ENCODE peak calls at places on chromosomes 2 and 18, in eight cellular contexts. I, W, H, P, C, S, Q and B are unnamed samples. For H3K36me3, the result is how much of the 10 kb centered on the place peaks cover.

GRCh38 chr2:157107877-157108276 is 149.6 kb upstream of the GALNT5 start:
- DNase-seq in I (no peak), S (no peak), Q (no peak), P (no peak), H (no peak), C (no peak), W (no peak), B (no peak)

GRCh38 chr2:151544449-151544848 is 134.7 kb downstream of the RIF1 start:
- DNase-seq in Q (no peak), H (no peak), P (no peak), I (no peak), W (no peak), C (no peak), S (no peak), B (no peak)

GRCh38 chr2:217910875-217911212 is 92.0 kb downstream of the TNS1 start:
- DNase-seq in I (no peak), C (no peak), H (no peak), S (no peak), Q (no peak), P (no peak), W (no peak), B (no peak)

GRCh38 chr2:6254446-6254845 is 562.3 kb downstream of the SOX11 start:
- DNase-seq in C (no peak), Q (no peak), I (no peak), P (no peak), S (no peak), H (no peak), W (no peak), B (no peak)

GRCh38 chr2:202104286-202104870 is 31.3 kb downstream of the KIAA2012 start:
- DNase-seq in H (no peak), S (peak), I (peak), P (no peak), C (no peak), Q (peak), W (peak), B (peak)

GRCh38 chr18:23422751-23423418 is 30.2 kb upstream of the RIOK3 start:
- DNase-seq in W (no peak), S (peak), P (no peak), C (no peak), H (peak), Q (peak), I (no peak), B (no peak)

GRCh38 chr18:75215663-75216062 is 5.1 kb downstream of the TSHZ1 start:
- DNase-seq in I (no peak), P (no peak), W (no peak), S (no peak), H (no peak), C (no peak), Q (no peak), B (no peak)

GRCh38 chr2:44715671-44716077 is 225.8 kb upstream of the SIX3 start:
- DNase-seq in I (peak), H (no peak), P (no peak), S (peak), Q (no peak), C (no peak), W (no peak), B (no peak)

GRCh38 chr2:125858366-125858765 is 797.6 kb upstream of the GYPC start:
- DNase-seq in I (peak), C (no peak), P (no peak), S (no peak), H (no peak), W (no peak), Q (no peak), B (no peak)

GRCh38 chr2:232327089-232328037 is 51.2 kb upstream of the ALPP start:
- DNase-seq in P (peak), H (no peak), Q (peak), S (peak), I (peak), C (peak), W (no peak), B (peak)

GRCh38 chr18:74633652-74634352 is 36.1 kb downstream of the ZNF407 start:
- DNase-seq in I (no peak), Q (no peak), H (no peak), S (no peak), C (no peak), P (no peak), W (no peak), B (peak)

GRCh38 chr2:43185146-43185545 is 41.3 kb downstream of the ZFP36L2 start:
- DNase-seq in C (no peak), S (no peak), P (no peak), I (no peak), W (no peak), Q (no peak), H (no peak), B (no peak)

GRCh38 chr2:85266424-85267041 is 61.3 kb downstream of the TGOLN2 start:
- DNase-seq in Q (no peak), W (peak), S (peak), C (peak), P (peak), H (no peak), I (peak), B (peak)

GRCh38 chr2:218009191-218010114 is 6.7 kb upstream of the TNS1 start:
- DNase-seq in P (no peak), C (no peak), H (no peak), S (peak), I (peak), W (no peak), Q (no peak), B (no peak)

GRCh38 chr2:23426284-23426905 is 41.4 kb downstream of the KLHL29 start:
- DNase-seq in I (no peak), C (peak), Q (no peak), H (no peak), S (no peak), W (peak), P (no peak), B (peak)

GRCh38 chr2:239389414-239390329 is 11.1 kb downstream of the HDAC4 start:
- DNase-seq in W (no peak), S (no peak), C (peak), P (no peak), Q (no peak), H (no peak), I (no peak), B (no peak)

GRCh38 chr2:229489016-229489415 is 217.9 kb upstream of the PID1 start:
- DNase-seq in C (no peak), H (no peak), P (no peak), Q (no peak), I (no peak), S (no peak), W (no peak), B (peak)

GRCh38 chr2:28600176-28600575 is 104.3 kb downstream of the PLB1 start:
- DNase-seq in C (no peak), W (no peak), I (no peak), H (no peak), P (no peak), S (no peak), Q (no peak), B (no peak)

GRCh38 chr2:215313219-215313656 is 1.4 kb downstream of the ATIC start:
- DNase-seq in P (no peak), I (no peak), Q (no peak), W (no peak), C (no peak), S (no peak), H (no peak), B (no peak)

GRCh38 chr18:12520442-12520992 is 112.8 kb downstream of the PRELID3A start:
- DNase-seq in I (no peak), S (no peak), P (no peak), H (no peak), C (no peak), Q (peak), W (peak), B (no peak)

GRCh38 chr2:173459363-173459762 is 104.7 kb downstream of the CDCA7 start:
- DNase-seq in W (no peak), H (no peak), S (no peak), I (no peak), P (no peak), Q (no peak), C (no peak), B (no peak)

GRCh38 chr2:24830351-24830750 is 37.1 kb downstream of the CENPO start:
- DNase-seq in I (peak), C (peak), Q (no peak), W (no peak), H (no peak), S (no peak), P (no peak), B (peak)

GRCh38 chr2:65101071-65101470 is 28.8 kb downstream of the RAB1A start:
- DNase-seq in C (no peak), H (no peak), Q (no peak), I (no peak), W (no peak), P (no peak), S (no peak), B (no peak)

GRCh38 chr2:65097844-65098243 is 32.1 kb downstream of the RAB1A start:
- DNase-seq in H (no peak), Q (no peak), W (no peak), C (no peak), I (no peak), P (no peak), S (no peak), B (no peak)

GRCh38 chr2:65107530-65107929 is 22.4 kb downstream of the RAB1A start:
- DNase-seq in P (no peak), H (no peak), W (no peak), Q (no peak), S (no peak), C (no peak), I (no peak), B (no peak)

GRCh38 chr2:65098741-65099140 is 31.2 kb downstream of the RAB1A start:
- DNase-seq in I (no peak), P (no peak), C (no peak), S (no peak), H (no peak), Q (no peak), W (no peak), B (peak)

GRCh38 chr2:65103013-65103720 is 26.7 kb downstream of the RAB1A start:
- DNase-seq in I (no peak), H (no peak), S (no peak), W (no peak), C (no peak), P (no peak), Q (no peak), B (peak)
- H3K36me3 ChIP-seq in I (under half), H (under half), S (under half), W (under half), C (under half), P (under half), Q (under half), B (half or more)

GRCh38 chr2:196103626-196104025 is 35.0 kb upstream of the DNAH7 start:
- DNase-seq in P (no peak), C (no peak), W (no peak), S (no peak), H (no peak), Q (no peak), I (no peak), B (no peak)
- H3K4me3 ChIP-seq in P (no peak), C (no peak), W (no peak), S (no peak), H (no peak), Q (no peak), I (no peak), B (no peak)

DNA sequence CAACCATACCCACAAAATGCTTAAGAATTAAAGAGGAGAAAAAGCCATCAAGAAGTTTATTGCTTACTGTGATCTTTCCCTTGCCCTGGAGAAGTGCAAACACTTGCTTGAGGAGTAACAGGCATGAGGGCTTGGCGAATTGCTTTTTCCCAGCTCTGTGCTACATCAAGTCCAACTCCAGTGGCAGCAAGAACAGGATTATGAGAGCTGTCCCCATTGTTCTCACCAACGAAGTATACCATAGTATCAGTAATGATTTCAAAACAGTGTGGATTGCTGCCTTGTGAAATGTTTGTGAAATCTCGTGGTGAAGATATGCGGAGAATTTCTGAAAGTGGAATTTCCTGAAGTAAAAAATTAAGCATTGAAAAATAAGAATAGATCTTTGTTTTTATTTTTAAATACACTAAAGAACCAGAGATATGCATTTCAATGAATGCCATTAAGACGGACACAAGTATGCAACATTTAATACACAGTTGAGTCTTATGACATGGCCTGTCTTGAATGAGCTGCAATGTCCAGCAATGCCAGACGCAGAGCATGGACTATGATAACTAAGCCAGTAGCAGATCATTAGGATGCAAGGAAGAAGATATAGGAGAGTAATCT is 43.0 kb downstream of the NDUFAF7 start:
- DNase-seq in W (no peak), Q (no peak), P (no peak), C (no peak), S (no peak), H (no peak), I (no peak), B (no peak)
- H3K36me3 ChIP-seq in W (under half), Q (under half), P (under half), C (half or more), S (half or more), H (under half), I (under half), B (half or more)

GRCh38 chr18:55543130-55543704 is 44.8 kb downstream of the TCF4 start:
- DNase-seq in C (no peak), I (no peak), Q (no peak), S (no peak), W (no peak), P (no peak), H (no peak), B (no peak)

GRCh38 chr18:55547705-55548056 is 40.3 kb downstream of the TCF4 start:
- DNase-seq in Q (no peak), W (no peak), C (no peak), S (no peak), H (no peak), I (no peak), P (no peak), B (no peak)

GRCh38 chr18:55549474-55550104 is 38.4 kb downstream of the TCF4 start:
- DNase-seq in C (no peak), W (no peak), P (no peak), I (no peak), Q (no peak), H (no peak), S (peak), B (no peak)

GRCh38 chr18:55544028-55544427 is 44.0 kb downstream of the TCF4 start:
- DNase-seq in H (no peak), Q (no peak), I (no peak), C (no peak), P (no peak), W (no peak), S (peak), B (no peak)

GRCh38 chr18:55546873-55547704 is 40.9 kb downstream of the TCF4 start:
- DNase-seq in C (no peak), W (peak), I (no peak), S (no peak), H (no peak), P (no peak), Q (no peak), B (no peak)
- H3K4me3 ChIP-seq in C (peak), W (peak), I (no peak), S (peak), H (no peak), P (no peak), Q (no peak), B (peak)

GRCh38 chr2:65056990-65057375 is 767 bp downstream of the CEP68 start:
- DNase-seq in C (no peak), S (no peak), W (no peak), I (no peak), Q (no peak), H (no peak), P (no peak), B (no peak)
- H3K36me3 ChIP-seq in C (under half), S (under half), W (under half), I (under half), Q (under half), H (under half), P (under half), B (under half)

GRCh38 chr2:179049546-179050311 is at the start of gene CCDC141:
- DNase-seq in W (no peak), S (no peak), C (no peak), Q (peak), P (no peak), H (no peak), I (no peak), B (no peak)
- H3K4me3 ChIP-seq in W (no peak), S (no peak), C (peak), Q (peak), P (peak), H (no peak), I (peak), B (no peak)

GRCh38 chr2:128464456-128464855 is 145.8 kb upstream of the HS6ST1 start:
- DNase-seq in I (no peak), H (no peak), Q (no peak), S (no peak), W (no peak), C (no peak), P (no peak), B (peak)
- H3K36me3 ChIP-seq in I (under half), H (under half), Q (under half), S (under half), W (under half), C (under half), P (under half), B (under half)

DNA sequence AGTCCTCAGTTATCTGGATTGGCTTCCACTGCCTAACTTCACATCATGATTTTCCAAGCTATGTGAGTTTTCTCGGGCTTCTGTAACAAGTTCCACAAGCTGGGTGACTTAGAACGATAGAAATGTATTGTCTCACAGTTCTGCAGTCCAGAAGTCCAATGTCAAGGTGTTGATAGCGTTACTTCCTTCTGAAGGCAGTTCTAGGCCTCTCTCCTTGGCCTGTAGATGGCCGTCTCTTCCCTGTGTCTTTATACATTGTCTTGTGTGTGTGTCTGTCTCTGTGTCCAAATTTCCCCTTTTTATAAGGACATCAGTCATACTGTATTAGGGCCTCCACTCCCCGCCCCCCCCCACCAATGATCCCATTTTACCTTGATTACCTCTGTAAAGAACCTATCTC is 7.5 kb downstream of the LTBP1 start:
- DNase-seq in Q (no peak), I (no peak), S (no peak), C (no peak), H (no peak), P (no peak), W (no peak), B (no peak)
- H3K4me3 ChIP-seq in Q (no peak), I (no peak), S (no peak), C (no peak), H (no peak), P (no peak), W (no peak), B (no peak)